ENCODE peak calls at places on chromosomes 6 and 20, in five cellular contexts. G, Q, C, N and I are unnamed samples.

GRCh38 chr6:135012764-135013163 is 41.9 kb downstream of the HBS1L start:
- DNase-seq in G (peak), Q (no peak), C (no peak), N (peak), I (no peak)

GRCh38 chr20:63253438-63254236 is 626 bp downstream of the NKAIN4 start:
- DNase-seq in G (peak), Q (peak), C (no peak), N (no peak), I (no peak)

GRCh38 chr20:22681591-22682248 is 97.3 kb upstream of the FOXA2 start:
- DNase-seq in G (no peak), Q (no peak), C (no peak), N (no peak), I (no peak)

GRCh38 chr6:118546164-118546929 is 1.7 kb upstream of the PLN start:
- DNase-seq in G (no peak), Q (no peak), C (no peak), N (no peak), I (no peak)

GRCh38 chr6:137910424-137910834 is 43.4 kb downstream of the TNFAIP3 start:
- DNase-seq in G (peak), Q (no peak), C (no peak), N (peak), I (no peak)

GRCh38 chr6:68653074-68653705 is 18.1 kb downstream of the ADGRB3 start:
- DNase-seq in G (no peak), Q (no peak), C (no peak), N (no peak), I (no peak)

GRCh38 chr6:136209496-136209895 is 40.6 kb downstream of the MTFR2 start:
- DNase-seq in G (no peak), Q (no peak), C (no peak), N (no peak), I (no peak)

GRCh38 chr6:22873531-22874136 is 304.3 kb downstream of the HDGFL1 start:
- DNase-seq in G (peak), Q (no peak), C (no peak), N (peak), I (no peak)

GRCh38 chr6:125124250-125124777 is 29.3 kb upstream of the TPD52L1 start:
- DNase-seq in G (peak), Q (peak), C (no peak), N (no peak), I (no peak)

GRCh38 chr6:35596448-35597442 is 84.0 kb upstream of the TULP1 start:
- DNase-seq in G (peak), Q (peak), C (no peak), N (peak), I (no peak)

DNA sequence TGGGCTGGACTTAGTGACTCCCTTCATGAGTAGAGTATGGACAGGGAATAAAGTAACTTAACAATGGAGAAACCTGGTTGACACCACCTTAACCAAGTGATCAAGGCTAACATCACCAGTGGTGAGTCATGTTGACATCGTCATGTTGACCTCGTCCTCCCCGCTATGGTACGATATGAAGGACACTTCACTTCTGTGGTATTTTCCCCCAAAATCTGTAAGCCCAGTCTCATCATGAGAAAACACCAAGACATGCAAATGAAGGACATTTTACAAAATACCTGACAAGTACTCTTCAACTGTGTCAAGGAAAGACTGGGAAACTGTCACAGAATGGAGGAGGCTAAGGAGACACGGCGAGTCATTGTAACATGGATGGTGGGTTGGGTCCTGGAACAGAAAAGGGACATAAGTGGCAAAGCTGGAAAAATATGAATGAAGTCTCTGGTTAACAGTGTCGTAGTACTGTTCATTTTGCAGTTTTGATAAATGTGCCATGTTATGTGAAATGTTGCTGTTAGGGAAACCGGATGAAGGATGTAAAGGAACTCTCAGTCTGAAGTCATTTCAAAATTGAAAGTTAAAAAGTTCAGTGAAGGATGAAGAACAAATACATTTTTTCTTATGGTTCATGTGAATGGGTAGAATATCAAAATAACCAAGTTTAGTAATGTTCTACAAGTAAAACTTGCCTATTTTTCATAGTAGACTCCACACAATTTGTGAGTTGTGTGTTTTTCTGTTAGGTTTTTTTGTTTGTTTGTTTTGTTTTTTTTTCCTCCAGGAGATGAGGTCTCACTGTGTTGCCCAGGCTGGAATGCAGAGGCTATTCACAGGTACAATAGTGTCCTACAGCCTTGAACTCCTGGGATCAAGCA is 247.5 kb downstream of the TMEM242 start:
- DNase-seq in G (peak), Q (no peak), C (no peak), N (no peak), I (no peak)
- H3K4me3 ChIP-seq in G (no peak), Q (no peak), C (no peak), N (no peak), I (peak)

GRCh38 chr6:155418017-155418749 is 37.5 kb downstream of the NOX3 start:
- DNase-seq in G (peak), Q (no peak), C (peak), N (peak), I (no peak)

GRCh38 chr6:155419161-155419560 is 36.5 kb downstream of the NOX3 start:
- DNase-seq in G (peak), Q (no peak), C (no peak), N (no peak), I (no peak)

GRCh38 chr6:155415953-155416352 is 39.7 kb downstream of the NOX3 start:
- DNase-seq in G (no peak), Q (no peak), C (no peak), N (no peak), I (no peak)

GRCh38 chr6:155420492-155420891 is 35.1 kb downstream of the NOX3 start:
- DNase-seq in G (no peak), Q (no peak), C (no peak), N (no peak), I (no peak)

DNA sequence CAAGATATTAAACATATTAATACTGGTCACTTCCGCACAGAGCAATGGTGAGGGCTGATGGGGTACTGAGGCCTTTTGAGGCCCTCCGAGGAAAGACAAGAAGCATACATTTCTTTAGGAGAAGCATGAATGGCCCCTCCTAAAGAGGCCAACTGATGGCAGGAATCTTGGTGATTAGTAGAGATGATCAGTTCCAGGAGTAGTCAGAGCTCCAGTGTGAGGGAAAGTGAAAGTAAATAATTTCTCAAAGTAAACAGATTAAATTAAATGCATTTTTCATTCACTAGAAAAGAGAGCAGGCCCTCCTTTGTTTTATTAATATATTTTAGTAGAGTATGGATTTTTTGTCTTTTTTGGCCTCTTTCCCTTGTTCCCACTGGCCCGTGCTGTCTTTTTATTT is 38.2 kb downstream of the NOX3 start:
- DNase-seq in G (peak), Q (no peak), C (no peak), N (no peak), I (no peak)
- H3K4me3 ChIP-seq in G (peak), Q (no peak), C (no peak), N (no peak), I (no peak)

GRCh38 chr6:32943864-32944263 is 3.0 kb upstream of the HLA-DMB start:
- DNase-seq in G (no peak), Q (no peak), C (no peak), N (no peak), I (no peak)

GRCh38 chr6:32942555-32942954 is 1.7 kb upstream of the HLA-DMB start:
- DNase-seq in G (no peak), Q (no peak), C (no peak), N (no peak), I (no peak)

GRCh38 chr6:32938494-32938893 is 2.3 kb downstream of the HLA-DMB start:
- DNase-seq in G (no peak), Q (no peak), C (no peak), N (no peak), I (no peak)

GRCh38 chr6:32941412-32941784 is 570 bp upstream of the HLA-DMB start:
- DNase-seq in G (no peak), Q (no peak), C (no peak), N (no peak), I (no peak)

GRCh38 chr6:32940656-32941411 is at the start of gene HLA-DMB:
- DNase-seq in G (peak), Q (peak), C (no peak), N (peak), I (no peak)
- H3K4me3 ChIP-seq in G (peak), Q (no peak), C (peak), N (peak), I (peak)

GRCh38 chr6:28250747-28251146 is 1.3 kb downstream of the ZKSCAN4 start:
- DNase-seq in G (no peak), Q (no peak), C (no peak), N (no peak), I (no peak)
- H3K4me3 ChIP-seq in G (peak), Q (peak), C (peak), N (peak), I (peak)

GRCh38 chr6:10491463-10491862 is 29.7 kb upstream of the GCNT2 start:
- DNase-seq in G (no peak), Q (no peak), C (no peak), N (no peak), I (no peak)
- H3K4me3 ChIP-seq in G (no peak), Q (no peak), C (no peak), N (no peak), I (no peak)

GRCh38 chr6:815348-815738 is 122.4 kb upstream of the EXOC2 start:
- DNase-seq in G (no peak), Q (no peak), C (no peak), N (no peak), I (no peak)
- H3K4me3 ChIP-seq in G (no peak), Q (no peak), C (no peak), N (no peak), I (no peak)

GRCh38 chr6:166758136-166758704 is 131.2 kb upstream of the RPS6KA2 start:
- DNase-seq in G (no peak), Q (no peak), C (no peak), N (no peak), I (no peak)
- H3K4me3 ChIP-seq in G (peak), Q (no peak), C (no peak), N (no peak), I (no peak)

GRCh38 chr6:162488444-162488843 is 239.1 kb downstream of the PRKN start:
- DNase-seq in G (no peak), Q (no peak), C (no peak), N (no peak), I (no peak)
- H3K4me3 ChIP-seq in G (no peak), Q (no peak), C (no peak), N (no peak), I (no peak)